ENCODE peak calls at places on chromosome 18, in nine cellular contexts. Z is SHP77; U is HL-60; A is CD8-positive, alpha-beta memory T cell; P is effector CD8-positive, alpha-beta T cell; N is AG20443; J is NCI-H748 treated with DMSO at 0.1 percent for 48 hours; H is NCI-H1694 treated with DMSO at 0.1 percent for 48 hours; L is occipital lobe. T is an unnamed sample.

GRCh38 chr18:7117390-7118355 is at the start of gene LAMA1:
- DNase-seq in N (peak; percentile 40), U (no peak), L (no peak), J (no peak), H (no peak), A (no peak), P (no peak), Z (no peak), T (no peak)

GRCh38 chr18:26637324-26637723 is 89.0 kb upstream of the KCTD1 start:
- DNase-seq in L (peak; percentile 50), J (no peak), A (no peak), P (no peak), H (no peak), U (no peak), Z (no peak), N (no peak), T (no peak)

GRCh38 chr18:72652990-72653593 is 109.0 kb upstream of the CBLN2 start:
- DNase-seq in L (peak; percentile 8), H (peak; percentile 25), U (peak; percentile 22), A (no peak), Z (no peak), P (no peak), J (no peak), N (no peak), T (peak; percentile 28)

GRCh38 chr18:27954226-27954625 is 222.7 kb downstream of the CDH2 start:
- DNase-seq in U (no peak), Z (no peak), L (no peak), J (no peak), H (no peak), P (no peak), N (peak; percentile 11), A (no peak), T (no peak)

GRCh38 chr18:54679318-54680149 is 88.5 kb downstream of the DYNAP start:
- DNase-seq in P (no peak), J (peak; percentile 48), Z (peak; percentile 32), L (no peak), A (no peak), N (peak; percentile 79), H (peak; percentile 13), U (no peak), T (peak; percentile 75)

GRCh38 chr18:73891572-73892421 is 255.8 kb downstream of the FBXO15 start:
- DNase-seq in U (no peak), N (no peak), A (no peak), J (no peak), H (no peak), L (no peak), P (no peak), Z (no peak), T (no peak)

GRCh38 chr18:34514238-34514637 is 195.9 kb upstream of the DTNA start:
- DNase-seq in N (no peak), P (no peak), J (no peak), A (no peak), L (no peak), H (no peak), Z (no peak), U (no peak), T (no peak)

GRCh38 chr18:40222736-40223135 is 1732.3 kb upstream of the PIK3C3 start:
- DNase-seq in A (no peak), U (no peak), L (no peak), N (no peak), J (no peak), Z (no peak), H (no peak), P (no peak), T (no peak)

GRCh38 chr18:4391859-4392258 is 63.2 kb downstream of the DLGAP1 start:
- DNase-seq in H (no peak), U (no peak), N (no peak), L (no peak), Z (no peak), A (no peak), P (no peak), J (no peak), T (no peak)

GRCh38 chr18:75525331-75525730 is 97.8 kb upstream of the SMIM21 start:
- DNase-seq in P (no peak), U (no peak), N (no peak), J (no peak), Z (no peak), A (no peak), H (no peak), L (no peak), T (no peak)

GRCh38 chr18:51727780-51728179 is 530.3 kb upstream of the MEX3C start:
- DNase-seq in L (no peak), U (no peak), P (no peak), N (no peak), J (no peak), H (no peak), Z (no peak), A (no peak), T (no peak)

GRCh38 chr18:48934708-48935432 is 15.9 kb downstream of the SMAD7 start:
- DNase-seq in L (no peak), U (no peak), N (no peak), J (no peak), Z (peak; percentile 12), P (no peak), A (no peak), H (no peak), T (no peak)

GRCh38 chr18:3262234-3263171 is 570 bp downstream of the MYL12B start:
- DNase-seq in L (no peak), H (no peak), J (no peak), Z (no peak), U (no peak), P (peak; percentile 7), N (no peak), A (peak; percentile 52), T (no peak)